ENCODE peak calls at places on chromosome 1, in six cellular contexts. O is HS-27A; Y is HT-29; G is fibroblast of the conjunctiva; T is naive thymus-derived CD8-positive, alpha-beta T cell; J is NCI-H446. C is an unnamed sample.
A peak's percentile ranks its signal among the peaks of the same experiment; 100 is the strongest.

GRCh38 chr1:194829492-194829891 is 1643.1 kb upstream of the B3GALT2 start:
- DNase-seq in G (no peak), Y (no peak), T (no peak), J (no peak), O (peak; percentile 23), C (no peak)

GRCh38 chr1:980602-981395 is 1.1 kb downstream of the PERM1 start:
- DNase-seq in J (no peak), G (no peak), O (no peak), Y (no peak), T (no peak), C (no peak)

GRCh38 chr1:164587617-164588367 is 28.8 kb downstream of the PBX1 start:
- DNase-seq in G (no peak), J (no peak), O (no peak), T (no peak), Y (no peak), C (no peak)

GRCh38 chr1:227167276-227167829 is 150.9 kb downstream of the CDC42BPA start:
- DNase-seq in O (no peak), T (no peak), G (no peak), J (no peak), Y (no peak), C (no peak)

GRCh38 chr1:59666106-59666505 is 148.6 kb upstream of the HOOK1 start:
- DNase-seq in O (no peak), J (no peak), G (no peak), Y (no peak), T (no peak), C (no peak)

GRCh38 chr1:172351761-172352161 is 68.7 kb upstream of the C1orf105 start:
- DNase-seq in G (no peak), T (no peak), Y (peak; percentile 65), J (no peak), O (no peak), C (peak; percentile 25)

GRCh38 chr1:206655471-206655882 is 20.1 kb downstream of the DYRK3 start:
- DNase-seq in J (no peak), T (no peak), Y (no peak), O (no peak), G (no peak), C (no peak)

GRCh38 chr1:214123061-214123784 is 135.4 kb downstream of the PROX1 start:
- DNase-seq in O (no peak), Y (peak; percentile 86), G (peak; percentile 45), T (no peak), J (peak; percentile 72), C (peak; percentile 86)

GRCh38 chr1:11281518-11282331 is 8.7 kb downstream of the UBIAD1 start:
- DNase-seq in G (peak; percentile 96), T (no peak), J (peak; percentile 42), Y (no peak), O (peak; percentile 85), C (no peak)

GRCh38 chr1:119779869-119780356 is 11.2 kb upstream of the HMGCS2 start:
- DNase-seq in O (no peak), T (no peak), Y (peak; percentile 75), J (no peak), G (no peak), C (no peak)